ENCODE peak calls at places on chromosomes 7 and 10, in seven cellular contexts. One of them, this sample, is unnamed.

GRCh38 chr10:80108576-80109239 is 23.8 kb upstream of the PLAC9 start:
- DNase-seq in H9: no peak
- DNase-seq in IMR-90: no peak
- DNase-seq in uterus: no peak
- DNase-seq in neural progenitor cell: peak
- DNase-seq in GM12865: no peak
- DNase-seq in RWPE1: no peak
- DNase-seq in this sample: peak

GRCh38 chr7:25959168-25959734 is 192.7 kb upstream of the NFE2L3 start:
- DNase-seq in uterus: no peak
- DNase-seq in RWPE1: no peak
- DNase-seq in GM12865: no peak
- DNase-seq in IMR-90: no peak
- DNase-seq in H9: no peak
- DNase-seq in neural progenitor cell: no peak
- DNase-seq in this sample: no peak

GRCh38 chr10:122301055-122301810 is 30.1 kb downstream of the BTBD16 start:
- DNase-seq in RWPE1: no peak
- DNase-seq in neural progenitor cell: no peak
- DNase-seq in IMR-90: peak
- DNase-seq in GM12865: no peak
- DNase-seq in uterus: no peak
- DNase-seq in H9: no peak
- DNase-seq in this sample: no peak

GRCh38 chr10:70515035-70515702 is 36.6 kb downstream of the PALD1 start:
- DNase-seq in GM12865: no peak
- DNase-seq in uterus: no peak
- DNase-seq in H9: no peak
- DNase-seq in neural progenitor cell: no peak
- DNase-seq in RWPE1: no peak
- DNase-seq in IMR-90: no peak
- DNase-seq in this sample: no peak

GRCh38 chr10:9262770-9263169 is 1208.3 kb downstream of the GATA3 start:
- DNase-seq in RWPE1: no peak
- DNase-seq in IMR-90: peak
- DNase-seq in GM12865: no peak
- DNase-seq in H9: no peak
- DNase-seq in neural progenitor cell: no peak
- DNase-seq in uterus: no peak
- DNase-seq in this sample: no peak

GRCh38 chr10:133154996-133155778 is 4.8 kb upstream of the KNDC1 start:
- DNase-seq in neural progenitor cell: no peak
- DNase-seq in GM12865: no peak
- DNase-seq in uterus: no peak
- DNase-seq in H9: no peak
- DNase-seq in RWPE1: no peak
- DNase-seq in IMR-90: no peak
- DNase-seq in this sample: no peak

GRCh38 chr7:73986158-73986631 is 41.8 kb upstream of the ELN start:
- DNase-seq in neural progenitor cell: peak
- DNase-seq in GM12865: no peak
- DNase-seq in uterus: peak
- DNase-seq in IMR-90: no peak
- DNase-seq in H9: no peak
- DNase-seq in RWPE1: no peak
- DNase-seq in this sample: no peak

GRCh38 chr7:85000973-85001372 is 185.9 kb downstream of the SEMA3D start:
- DNase-seq in uterus: no peak
- DNase-seq in RWPE1: no peak
- DNase-seq in neural progenitor cell: no peak
- DNase-seq in GM12865: no peak
- DNase-seq in IMR-90: no peak
- DNase-seq in H9: no peak
- DNase-seq in this sample: no peak

GRCh38 chr10:114779803-114780609 is 41.6 kb upstream of the FHIP2A start:
- DNase-seq in IMR-90: peak
- DNase-seq in GM12865: no peak
- DNase-seq in uterus: no peak
- DNase-seq in RWPE1: peak
- DNase-seq in neural progenitor cell: peak
- DNase-seq in H9: no peak
- DNase-seq in this sample: no peak

GRCh38 chr7:20407585-20408466 is 77.1 kb downstream of the ITGB8 start:
- DNase-seq in RWPE1: peak
- DNase-seq in IMR-90: peak
- DNase-seq in uterus: no peak
- DNase-seq in GM12865: no peak
- DNase-seq in H9: no peak
- DNase-seq in neural progenitor cell: peak
- DNase-seq in this sample: no peak

GRCh38 chr7:16564909-16565426 is 38.3 kb downstream of the LRRC72 start:
- DNase-seq in GM12865: peak
- DNase-seq in IMR-90: peak
- DNase-seq in neural progenitor cell: peak
- DNase-seq in H9: no peak
- DNase-seq in uterus: no peak
- DNase-seq in RWPE1: peak
- DNase-seq in this sample: peak

GRCh38 chr10:109324721-109325120 is 598.6 kb downstream of the XPNPEP1 start:
- DNase-seq in uterus: no peak
- DNase-seq in neural progenitor cell: no peak
- DNase-seq in H9: no peak
- DNase-seq in IMR-90: no peak
- DNase-seq in GM12865: no peak
- DNase-seq in RWPE1: no peak
- DNase-seq in this sample: no peak

GRCh38 chr10:131043039-131043691 is 268.4 kb downstream of the TCERG1L start:
- DNase-seq in GM12865: no peak
- DNase-seq in neural progenitor cell: no peak
- DNase-seq in H9: no peak
- DNase-seq in RWPE1: no peak
- DNase-seq in IMR-90: no peak
- DNase-seq in uterus: no peak
- DNase-seq in this sample: no peak

GRCh38 chr7:22675436-22675835 is 51.6 kb upstream of the IL6 start:
- DNase-seq in IMR-90: no peak
- DNase-seq in H9: no peak
- DNase-seq in GM12865: no peak
- DNase-seq in uterus: no peak
- DNase-seq in neural progenitor cell: no peak
- DNase-seq in RWPE1: no peak
- DNase-seq in this sample: no peak

GRCh38 chr7:46486264-46487206 is 565.5 kb upstream of the IGFBP3 start:
- DNase-seq in GM12865: peak
- DNase-seq in RWPE1: peak
- DNase-seq in H9: no peak
- DNase-seq in IMR-90: peak
- DNase-seq in neural progenitor cell: no peak
- DNase-seq in uterus: peak
- DNase-seq in this sample: no peak

GRCh38 chr10:96395931-96396877 is 37.4 kb upstream of the OPALIN start:
- DNase-seq in GM12865: peak
- DNase-seq in uterus: peak
- DNase-seq in IMR-90: peak
- DNase-seq in H9: peak
- DNase-seq in RWPE1: peak
- DNase-seq in neural progenitor cell: peak
- DNase-seq in this sample: peak

GRCh38 chr10:80685355-80685754 is 147.7 kb downstream of the SH2D4B start:
- DNase-seq in uterus: no peak
- DNase-seq in GM12865: no peak
- DNase-seq in IMR-90: no peak
- DNase-seq in H9: no peak
- DNase-seq in RWPE1: no peak
- DNase-seq in neural progenitor cell: no peak
- DNase-seq in this sample: no peak

GRCh38 chr7:108486291-108486966 is 30.2 kb upstream of the NRCAM start:
- DNase-seq in uterus: no peak
- DNase-seq in neural progenitor cell: no peak
- DNase-seq in H9: no peak
- DNase-seq in GM12865: no peak
- DNase-seq in IMR-90: peak
- DNase-seq in RWPE1: no peak
- DNase-seq in this sample: no peak

GRCh38 chr10:82289945-82290344 is 415.0 kb downstream of the NRG3 start:
- DNase-seq in neural progenitor cell: no peak
- DNase-seq in uterus: no peak
- DNase-seq in RWPE1: no peak
- DNase-seq in GM12865: no peak
- DNase-seq in IMR-90: no peak
- DNase-seq in H9: no peak
- DNase-seq in this sample: no peak

GRCh38 chr7:107857541-107857912 is 33.5 kb upstream of the DLD start:
- DNase-seq in RWPE1: peak
- DNase-seq in GM12865: no peak
- DNase-seq in H9: no peak
- DNase-seq in uterus: no peak
- DNase-seq in IMR-90: peak
- DNase-seq in neural progenitor cell: no peak
- DNase-seq in this sample: no peak

GRCh38 chr10:101229275-101230184 is at the start of gene LBX1:
- DNase-seq in IMR-90: no peak
- DNase-seq in GM12865: no peak
- DNase-seq in H9: no peak
- DNase-seq in uterus: no peak
- DNase-seq in neural progenitor cell: peak
- DNase-seq in RWPE1: no peak
- DNase-seq in this sample: no peak

DNA sequence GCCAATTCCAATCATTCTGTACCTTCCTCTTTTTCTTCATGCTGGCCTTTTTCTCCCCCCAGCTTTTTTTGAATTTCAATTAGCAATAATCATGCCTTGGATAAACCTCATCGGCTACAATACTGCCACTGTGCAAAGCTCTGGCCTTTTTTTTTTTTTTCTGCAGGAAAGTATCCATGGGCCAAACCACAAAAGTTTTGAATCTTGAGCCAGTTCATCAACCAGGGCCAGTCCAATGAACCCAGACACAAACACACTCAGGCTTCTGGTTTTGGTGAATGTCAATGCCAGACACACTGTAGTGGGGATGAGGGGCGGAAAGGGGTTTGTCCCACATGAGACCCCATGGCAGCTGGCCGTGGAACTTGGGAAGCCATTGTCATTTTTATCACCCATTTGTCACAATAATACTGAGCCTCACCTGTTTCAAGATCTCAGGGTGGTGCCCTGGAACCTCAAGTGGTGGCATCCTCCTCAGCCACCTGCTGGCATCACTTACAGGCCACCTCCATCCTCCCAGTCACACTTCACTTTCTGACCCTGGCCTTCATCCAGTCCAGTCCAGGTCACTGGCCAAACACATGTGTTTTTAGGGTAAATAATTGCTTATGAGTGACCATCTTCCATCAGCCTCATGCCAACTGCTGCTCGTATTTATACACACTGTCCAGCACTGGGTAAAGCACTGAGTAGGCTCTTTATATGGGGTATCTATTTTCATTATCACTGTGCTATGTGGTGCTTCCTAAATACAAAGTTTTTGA is 40.8 kb upstream of the TSPAN33 start:
- DNase-seq in uterus: no peak
- DNase-seq in RWPE1: no peak
- DNase-seq in GM12865: no peak
- DNase-seq in neural progenitor cell: no peak
- DNase-seq in IMR-90: no peak
- DNase-seq in H9: no peak
- DNase-seq in this sample: no peak
- TF ChIP-seq CTCF in uterus: no peak
- TF ChIP-seq CTCF in RWPE1: no peak
- TF ChIP-seq CTCF in GM12865: no peak
- TF ChIP-seq CTCF in neural progenitor cell: no peak
- TF ChIP-seq CTCF in IMR-90: no peak
- TF ChIP-seq CTCF in H9: no peak
- TF ChIP-seq CTCF in this sample: no peak

GRCh38 chr10:90288403-90288933 is 569.4 kb downstream of the HTR7 start:
- DNase-seq in H9: no peak
- DNase-seq in IMR-90: peak
- DNase-seq in GM12865: peak
- DNase-seq in RWPE1: peak
- DNase-seq in uterus: no peak
- DNase-seq in neural progenitor cell: peak
- DNase-seq in this sample: no peak
- TF ChIP-seq CTCF in H9: peak
- TF ChIP-seq CTCF in IMR-90: peak
- TF ChIP-seq CTCF in GM12865: no peak
- TF ChIP-seq CTCF in RWPE1: no peak
- TF ChIP-seq CTCF in uterus: no peak
- TF ChIP-seq CTCF in neural progenitor cell: peak
- TF ChIP-seq CTCF in this sample: no peak

DNA sequence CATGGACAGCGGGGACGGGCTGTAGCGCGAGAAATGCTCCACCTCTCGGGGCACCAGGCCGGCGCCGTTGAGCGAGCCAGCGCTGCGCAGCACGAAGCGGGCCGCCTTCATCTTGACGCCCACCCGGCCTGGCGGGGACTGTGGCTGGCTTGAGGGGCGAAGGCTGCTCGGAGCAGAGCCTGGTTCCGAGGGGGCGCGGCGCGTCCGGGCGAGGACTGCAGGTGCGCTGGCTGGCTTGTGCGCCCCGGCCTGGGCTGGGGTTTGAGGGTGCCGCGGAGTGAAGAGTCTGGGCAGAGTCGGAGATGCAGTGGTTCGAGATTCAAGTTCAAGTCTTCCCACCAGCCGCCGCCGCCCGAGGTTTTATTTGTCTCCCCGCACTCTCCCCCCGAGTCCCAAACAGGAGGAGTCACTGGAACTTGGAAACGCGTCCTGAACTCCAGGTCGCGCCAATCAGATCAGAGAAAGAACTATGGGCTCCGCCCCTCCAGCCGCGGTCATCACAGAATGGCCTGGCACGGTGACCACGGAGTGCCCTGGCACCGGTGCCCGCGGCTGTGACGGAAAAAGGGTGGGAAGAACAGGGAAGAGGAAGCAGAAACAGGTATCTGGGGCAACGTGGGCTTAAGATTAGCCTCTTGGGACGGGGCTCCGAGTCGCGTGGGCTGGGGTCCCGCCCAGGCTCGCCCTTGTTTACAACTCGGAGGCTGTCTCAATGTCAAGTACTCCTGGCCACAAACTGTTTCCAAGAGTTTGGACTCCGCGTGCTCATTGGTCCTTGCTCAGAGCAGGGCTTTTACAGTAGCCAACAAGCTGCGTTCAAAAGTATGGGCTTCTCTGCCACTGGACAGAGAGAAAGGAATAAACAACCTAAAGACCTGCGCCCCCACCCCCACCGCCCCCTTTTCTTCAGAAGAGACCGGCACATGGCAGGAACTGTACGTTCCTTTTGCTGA is at the start of gene PDK4:
- DNase-seq in H9: peak
- DNase-seq in IMR-90: peak
- DNase-seq in uterus: peak
- DNase-seq in GM12865: no peak
- DNase-seq in neural progenitor cell: peak
- DNase-seq in RWPE1: peak
- DNase-seq in this sample: no peak
- TF ChIP-seq CTCF in H9: no peak
- TF ChIP-seq CTCF in IMR-90: no peak
- TF ChIP-seq CTCF in uterus: no peak
- TF ChIP-seq CTCF in GM12865: no peak
- TF ChIP-seq CTCF in neural progenitor cell: no peak
- TF ChIP-seq CTCF in RWPE1: no peak
- TF ChIP-seq CTCF in this sample: no peak

GRCh38 chr10:63724922-63725321 is 203.7 kb downstream of the REEP3 start:
- DNase-seq in GM12865: no peak
- DNase-seq in IMR-90: no peak
- DNase-seq in H9: no peak
- DNase-seq in RWPE1: no peak
- DNase-seq in uterus: no peak
- DNase-seq in neural progenitor cell: no peak
- DNase-seq in this sample: no peak
- TF ChIP-seq CTCF in GM12865: peak
- TF ChIP-seq CTCF in IMR-90: no peak
- TF ChIP-seq CTCF in H9: peak
- TF ChIP-seq CTCF in RWPE1: no peak
- TF ChIP-seq CTCF in uterus: no peak
- TF ChIP-seq CTCF in neural progenitor cell: peak
- TF ChIP-seq CTCF in this sample: peak

This sample was measured in activated CD8-positive, alpha-beta T cell treated with anti-CD3 and anti-CD28 coated beads for 36 hours.